ENCODE peak calls at places on chromosome 6, in seven cellular contexts. One of them, this sample, is unnamed.
A peak's percentile ranks its signal among the peaks of the same experiment; 100 is the strongest.

GRCh38 chr6:125301435-125302391 is at the start of gene HDDC2:
- DNase-seq in H9: peak; percentile 67
- DNase-seq in left lung: peak; percentile 76
- DNase-seq in glutamatergic neuron: peak; percentile 85
- DNase-seq in lower leg skin: peak; percentile 92
- DNase-seq in mesothelial cell of epicardium: peak; percentile 74
- DNase-seq in upper lobe of left lung: peak; percentile 70
- DNase-seq in this sample: peak; percentile 83

GRCh38 chr6:44527961-44528644 is 140.6 kb downstream of the CDC5L start:
- DNase-seq in H9: peak; percentile 20
- DNase-seq in left lung: no peak
- DNase-seq in glutamatergic neuron: no peak
- DNase-seq in lower leg skin: peak; percentile 72
- DNase-seq in mesothelial cell of epicardium: no peak
- DNase-seq in upper lobe of left lung: no peak
- DNase-seq in this sample: no peak

GRCh38 chr6:30730611-30731435 is 10.7 kb downstream of the TUBB start:
- DNase-seq in H9: peak; percentile 92
- DNase-seq in left lung: peak; percentile 84
- DNase-seq in glutamatergic neuron: peak; percentile 85
- DNase-seq in lower leg skin: peak; percentile 95
- DNase-seq in mesothelial cell of epicardium: peak; percentile 83
- DNase-seq in upper lobe of left lung: peak; percentile 88
- DNase-seq in this sample: peak; percentile 81

GRCh38 chr6:113802779-113803178 is 54.4 kb upstream of the MARCKS start:
- DNase-seq in H9: no peak
- DNase-seq in left lung: no peak
- DNase-seq in glutamatergic neuron: no peak
- DNase-seq in lower leg skin: no peak
- DNase-seq in mesothelial cell of epicardium: no peak
- DNase-seq in upper lobe of left lung: no peak
- DNase-seq in this sample: no peak

GRCh38 chr6:166005846-166006592 is 161.6 kb downstream of the TBXT start:
- DNase-seq in H9: peak; percentile 36
- DNase-seq in left lung: no peak
- DNase-seq in glutamatergic neuron: peak; percentile 75
- DNase-seq in lower leg skin: no peak
- DNase-seq in mesothelial cell of epicardium: peak; percentile 79
- DNase-seq in upper lobe of left lung: no peak
- DNase-seq in this sample: no peak

GRCh38 chr6:119126826-119127225 is 48.4 kb upstream of the FAM184A start:
- DNase-seq in H9: no peak
- DNase-seq in left lung: no peak
- DNase-seq in glutamatergic neuron: no peak
- DNase-seq in lower leg skin: peak; percentile 37
- DNase-seq in mesothelial cell of epicardium: no peak
- DNase-seq in upper lobe of left lung: no peak
- DNase-seq in this sample: no peak

GRCh38 chr6:154791561-154792317 is 58.5 kb downstream of the SCAF8 start:
- DNase-seq in H9: no peak
- DNase-seq in left lung: no peak
- DNase-seq in glutamatergic neuron: no peak
- DNase-seq in lower leg skin: no peak
- DNase-seq in mesothelial cell of epicardium: no peak
- DNase-seq in upper lobe of left lung: no peak
- DNase-seq in this sample: no peak

GRCh38 chr6:51139841-51140462 is 321.3 kb downstream of the TFAP2B start:
- DNase-seq in H9: no peak
- DNase-seq in left lung: no peak
- DNase-seq in glutamatergic neuron: no peak
- DNase-seq in lower leg skin: no peak
- DNase-seq in mesothelial cell of epicardium: no peak
- DNase-seq in upper lobe of left lung: no peak
- DNase-seq in this sample: no peak

GRCh38 chr6:147973806-147974205 is 368.8 kb upstream of the SASH1 start:
- DNase-seq in H9: no peak
- DNase-seq in left lung: no peak
- DNase-seq in glutamatergic neuron: no peak
- DNase-seq in lower leg skin: no peak
- DNase-seq in mesothelial cell of epicardium: no peak
- DNase-seq in upper lobe of left lung: no peak
- DNase-seq in this sample: no peak

GRCh38 chr6:42403415-42403814 is 48.3 kb downstream of the TRERF1 start:
- DNase-seq in H9: no peak
- DNase-seq in left lung: no peak
- DNase-seq in glutamatergic neuron: no peak
- DNase-seq in lower leg skin: peak; percentile 67
- DNase-seq in mesothelial cell of epicardium: no peak
- DNase-seq in upper lobe of left lung: peak; percentile 24
- DNase-seq in this sample: no peak

GRCh38 chr6:131419698-131420097 is 153.3 kb upstream of the ARG1 start:
- DNase-seq in H9: no peak
- DNase-seq in left lung: no peak
- DNase-seq in glutamatergic neuron: no peak
- DNase-seq in lower leg skin: no peak
- DNase-seq in mesothelial cell of epicardium: no peak
- DNase-seq in upper lobe of left lung: no peak
- DNase-seq in this sample: no peak

GRCh38 chr6:69421986-69422385 is 374.8 kb downstream of the LMBRD1 start:
- DNase-seq in H9: no peak
- DNase-seq in left lung: no peak
- DNase-seq in glutamatergic neuron: no peak
- DNase-seq in lower leg skin: no peak
- DNase-seq in mesothelial cell of epicardium: no peak
- DNase-seq in upper lobe of left lung: no peak
- DNase-seq in this sample: no peak

GRCh38 chr6:119267506-119267905 is 82.1 kb downstream of the MAN1A1 start:
- DNase-seq in H9: no peak
- DNase-seq in left lung: no peak
- DNase-seq in glutamatergic neuron: no peak
- DNase-seq in lower leg skin: no peak
- DNase-seq in mesothelial cell of epicardium: no peak
- DNase-seq in upper lobe of left lung: no peak
- DNase-seq in this sample: no peak

GRCh38 chr6:125136378-125136777 is 17.2 kb upstream of the TPD52L1 start:
- DNase-seq in H9: no peak
- DNase-seq in left lung: no peak
- DNase-seq in glutamatergic neuron: no peak
- DNase-seq in lower leg skin: no peak
- DNase-seq in mesothelial cell of epicardium: no peak
- DNase-seq in upper lobe of left lung: no peak
- DNase-seq in this sample: no peak

GRCh38 chr6:94050515-94050914 is 631.2 kb upstream of the EPHA7 start:
- DNase-seq in H9: no peak
- DNase-seq in left lung: no peak
- DNase-seq in glutamatergic neuron: no peak
- DNase-seq in lower leg skin: no peak
- DNase-seq in mesothelial cell of epicardium: no peak
- DNase-seq in upper lobe of left lung: no peak
- DNase-seq in this sample: no peak

GRCh38 chr6:94049001-94049400 is 629.6 kb upstream of the EPHA7 start:
- DNase-seq in H9: no peak
- DNase-seq in left lung: no peak
- DNase-seq in glutamatergic neuron: no peak
- DNase-seq in lower leg skin: no peak
- DNase-seq in mesothelial cell of epicardium: no peak
- DNase-seq in upper lobe of left lung: no peak
- DNase-seq in this sample: no peak

DNA sequence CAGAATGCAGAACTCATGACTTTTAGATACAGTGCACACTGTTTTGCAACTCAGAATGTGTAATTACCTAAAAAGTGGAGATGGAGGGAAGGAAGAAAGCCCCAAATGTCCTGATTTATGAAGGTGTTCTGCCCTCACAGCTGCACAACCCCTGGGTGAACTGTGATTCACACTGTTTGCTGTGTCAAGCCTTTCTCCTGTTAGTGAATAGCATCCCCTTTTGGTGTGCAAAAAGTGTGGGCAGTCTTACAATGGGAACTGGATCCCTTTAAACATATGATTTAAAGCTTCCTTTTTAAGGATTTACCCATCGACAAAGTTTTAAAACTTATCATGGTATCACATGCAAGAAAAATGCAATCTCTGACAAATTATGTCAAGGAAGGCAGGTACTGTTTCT is 633.4 kb upstream of the EPHA7 start:
- DNase-seq in H9: no peak
- DNase-seq in left lung: no peak
- DNase-seq in glutamatergic neuron: no peak
- DNase-seq in lower leg skin: no peak
- DNase-seq in mesothelial cell of epicardium: no peak
- DNase-seq in upper lobe of left lung: no peak
- DNase-seq in this sample: no peak
- TF ChIP-seq CTCF in H9: peak; percentile 50
- TF ChIP-seq CTCF in left lung: no peak
- TF ChIP-seq CTCF in glutamatergic neuron: no peak
- TF ChIP-seq CTCF in lower leg skin: no peak
- TF ChIP-seq CTCF in mesothelial cell of epicardium: no peak
- TF ChIP-seq CTCF in upper lobe of left lung: no peak
- TF ChIP-seq CTCF in this sample: peak; percentile 38

DNA sequence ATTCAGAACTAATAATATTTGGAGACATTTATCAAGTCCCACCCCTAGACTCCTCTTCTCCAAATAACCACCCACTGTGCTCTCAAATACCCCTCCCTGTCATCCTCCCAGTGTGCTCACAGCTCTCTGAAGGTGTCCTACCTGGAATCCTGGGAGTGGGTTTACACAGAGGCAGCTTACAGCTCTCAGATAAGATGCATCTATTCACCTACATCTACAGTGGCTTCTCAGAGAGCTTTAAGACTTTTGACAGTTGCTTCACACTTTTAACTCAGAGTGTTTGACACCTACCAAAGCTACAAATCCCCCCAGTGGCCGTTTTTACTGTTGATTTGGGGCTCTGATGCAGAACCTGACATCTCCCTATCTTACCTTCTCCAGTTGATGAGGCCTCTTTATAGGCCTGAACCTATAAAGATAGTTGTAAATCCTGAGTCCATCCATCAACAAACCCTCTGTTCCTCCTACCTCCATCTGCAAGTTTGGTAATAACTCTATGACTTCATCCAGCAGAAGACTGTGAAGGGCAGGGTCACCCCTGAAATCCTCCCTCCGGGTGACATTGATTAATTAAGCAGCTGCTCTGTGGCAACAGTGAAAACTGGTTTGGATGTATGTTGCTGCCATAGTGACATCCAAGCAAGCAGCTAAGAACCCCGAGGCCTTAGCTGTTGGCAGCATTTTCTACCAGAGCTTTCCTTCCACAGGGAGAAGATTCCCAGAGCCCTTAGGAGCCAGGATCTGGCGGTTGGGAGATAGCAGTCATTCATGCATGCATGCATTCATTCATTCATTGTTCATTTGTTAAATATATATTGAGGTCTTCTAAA is 226.1 kb upstream of the RREB1 start:
- DNase-seq in H9: no peak
- DNase-seq in left lung: no peak
- DNase-seq in glutamatergic neuron: no peak
- DNase-seq in lower leg skin: no peak
- DNase-seq in mesothelial cell of epicardium: no peak
- DNase-seq in upper lobe of left lung: no peak
- DNase-seq in this sample: no peak
- TF ChIP-seq CTCF in H9: no peak
- TF ChIP-seq CTCF in left lung: no peak
- TF ChIP-seq CTCF in glutamatergic neuron: no peak
- TF ChIP-seq CTCF in lower leg skin: no peak
- TF ChIP-seq CTCF in mesothelial cell of epicardium: no peak
- TF ChIP-seq CTCF in upper lobe of left lung: no peak
- TF ChIP-seq CTCF in this sample: no peak

GRCh38 chr6:25892877-25893276 is 18.8 kb upstream of the SLC17A3 start:
- DNase-seq in H9: no peak
- DNase-seq in left lung: no peak
- DNase-seq in glutamatergic neuron: no peak
- DNase-seq in lower leg skin: no peak
- DNase-seq in mesothelial cell of epicardium: no peak
- DNase-seq in upper lobe of left lung: no peak
- DNase-seq in this sample: no peak

GRCh38 chr6:25893778-25894177 is 19.7 kb upstream of the SLC17A3 start:
- DNase-seq in H9: no peak
- DNase-seq in left lung: no peak
- DNase-seq in glutamatergic neuron: no peak
- DNase-seq in lower leg skin: no peak
- DNase-seq in mesothelial cell of epicardium: no peak
- DNase-seq in upper lobe of left lung: no peak
- DNase-seq in this sample: no peak

GRCh38 chr6:25886066-25886465 is 12.0 kb upstream of the SLC17A3 start:
- DNase-seq in H9: no peak
- DNase-seq in left lung: no peak
- DNase-seq in glutamatergic neuron: no peak
- DNase-seq in lower leg skin: no peak
- DNase-seq in mesothelial cell of epicardium: no peak
- DNase-seq in upper lobe of left lung: no peak
- DNase-seq in this sample: no peak

GRCh38 chr6:25895773-25896172 is 21.7 kb upstream of the SLC17A3 start:
- DNase-seq in H9: no peak
- DNase-seq in left lung: no peak
- DNase-seq in glutamatergic neuron: no peak
- DNase-seq in lower leg skin: no peak
- DNase-seq in mesothelial cell of epicardium: no peak
- DNase-seq in upper lobe of left lung: no peak
- DNase-seq in this sample: no peak

GRCh38 chr6:25889877-25890853 is 16.1 kb upstream of the SLC17A3 start:
- DNase-seq in H9: no peak
- DNase-seq in left lung: no peak
- DNase-seq in glutamatergic neuron: peak; percentile 19
- DNase-seq in lower leg skin: no peak
- DNase-seq in mesothelial cell of epicardium: peak; percentile 40
- DNase-seq in upper lobe of left lung: no peak
- DNase-seq in this sample: no peak
- TF ChIP-seq CTCF in H9: peak; percentile 75
- TF ChIP-seq CTCF in left lung: no peak
- TF ChIP-seq CTCF in glutamatergic neuron: peak; percentile 42
- TF ChIP-seq CTCF in lower leg skin: no peak
- TF ChIP-seq CTCF in mesothelial cell of epicardium: peak; percentile 52
- TF ChIP-seq CTCF in upper lobe of left lung: peak; percentile 53
- TF ChIP-seq CTCF in this sample: peak; percentile 76

GRCh38 chr6:108528878-108529277 is 31.8 kb upstream of the FOXO3 start:
- DNase-seq in H9: no peak
- DNase-seq in left lung: no peak
- DNase-seq in glutamatergic neuron: no peak
- DNase-seq in lower leg skin: no peak
- DNase-seq in mesothelial cell of epicardium: no peak
- DNase-seq in upper lobe of left lung: no peak
- DNase-seq in this sample: no peak

GRCh38 chr6:108526739-108527174 is 34.0 kb upstream of the FOXO3 start:
- DNase-seq in H9: no peak
- DNase-seq in left lung: no peak
- DNase-seq in glutamatergic neuron: peak; percentile 23
- DNase-seq in lower leg skin: no peak
- DNase-seq in mesothelial cell of epicardium: no peak
- DNase-seq in upper lobe of left lung: no peak
- DNase-seq in this sample: no peak

GRCh38 chr6:108535079-108535742 is 25.5 kb upstream of the FOXO3 start:
- DNase-seq in H9: no peak
- DNase-seq in left lung: no peak
- DNase-seq in glutamatergic neuron: no peak
- DNase-seq in lower leg skin: no peak
- DNase-seq in mesothelial cell of epicardium: no peak
- DNase-seq in upper lobe of left lung: no peak
- DNase-seq in this sample: no peak

DNA sequence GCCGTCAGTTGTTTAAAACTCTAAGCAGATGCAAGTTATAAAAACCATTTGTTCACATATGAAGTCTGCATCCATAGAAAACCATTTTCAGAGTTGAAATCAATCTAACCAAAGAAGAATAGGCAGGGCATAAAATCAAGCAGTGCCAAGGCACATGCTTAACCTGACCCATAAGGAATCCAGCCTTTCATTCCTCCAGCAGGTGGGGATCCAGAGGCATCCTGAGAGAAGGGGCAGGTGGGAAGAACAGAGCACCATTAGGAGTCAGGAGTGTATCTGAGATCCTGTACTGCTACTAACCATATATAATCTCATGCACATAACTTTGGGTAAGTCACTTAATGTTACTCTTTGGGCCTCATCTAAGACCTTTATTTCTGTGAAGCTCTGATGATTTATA is 29.4 kb upstream of the FOXO3 start:
- DNase-seq in H9: no peak
- DNase-seq in left lung: no peak
- DNase-seq in glutamatergic neuron: no peak
- DNase-seq in lower leg skin: no peak
- DNase-seq in mesothelial cell of epicardium: no peak
- DNase-seq in upper lobe of left lung: no peak
- DNase-seq in this sample: no peak
- TF ChIP-seq CTCF in H9: peak; percentile 58
- TF ChIP-seq CTCF in left lung: no peak
- TF ChIP-seq CTCF in glutamatergic neuron: no peak
- TF ChIP-seq CTCF in lower leg skin: no peak
- TF ChIP-seq CTCF in mesothelial cell of epicardium: no peak
- TF ChIP-seq CTCF in upper lobe of left lung: no peak
- TF ChIP-seq CTCF in this sample: no peak